ENCODE peak calls at places on chromosomes 2 and 18, in nine cellular contexts. K is CD8-positive, alpha-beta T cell; T is pancreas; M is endothelial cell of umbilical vein; G is kidney; W is coronary artery; I is astrocyte; N is upper lobe of right lung; Z is dorsolateral prefrontal cortex. U is an unnamed sample.

GRCh38 chr2:161745866-161746614 is 121.8 kb downstream of the SLC4A10 start:
- DNase-seq in W (no peak), Z (no peak), T (no peak), N (no peak), K (no peak), I (no peak), G (no peak), M (no peak), U (no peak)

GRCh38 chr18:32372381-32373061 is 98.2 kb downstream of the GAREM1 start:
- DNase-seq in T (peak; percentile 65), N (no peak), M (no peak), I (no peak), W (no peak), G (no peak), K (no peak), Z (no peak), U (no peak)

GRCh38 chr18:9109523-9109922 is 7.0 kb downstream of the NDUFV2 start:
- DNase-seq in T (no peak), M (no peak), N (no peak), W (no peak), I (peak; percentile 63), G (no peak), Z (no peak), K (no peak), U (no peak)

GRCh38 chr2:85672486-85672885 is 4.5 kb upstream of the SFTPB start:
- DNase-seq in W (no peak), K (no peak), M (no peak), T (no peak), Z (no peak), N (peak; percentile 42), G (no peak), I (no peak), U (no peak)

GRCh38 chr18:32956591-32957310 is 183.9 kb upstream of the KLHL14 start:
- DNase-seq in Z (no peak), M (peak; percentile 61), G (no peak), T (no peak), N (no peak), K (no peak), I (peak; percentile 71), W (no peak), U (peak; percentile 83)

GRCh38 chr18:45282101-45282812 is 333.0 kb upstream of the SLC14A2 start:
- DNase-seq in Z (no peak), G (no peak), T (no peak), N (no peak), M (no peak), I (peak; percentile 11), K (no peak), W (no peak), U (no peak)

GRCh38 chr2:105873721-105874120 is 129.0 kb downstream of the NCK2 start:
- DNase-seq in Z (no peak), W (peak; percentile 58), K (peak; percentile 54), T (no peak), I (peak; percentile 84), M (peak; percentile 10), N (no peak), G (no peak), U (peak; percentile 35)

GRCh38 chr18:30971338-30971956 is 71.1 kb downstream of the DSC3 start:
- DNase-seq in G (no peak), K (no peak), N (no peak), T (no peak), I (no peak), M (peak; percentile 37), W (no peak), Z (no peak), U (no peak)

GRCh38 chr18:2846241-2846637 is 567 bp upstream of the EMILIN2 start:
- DNase-seq in G (no peak), M (peak; percentile 16), K (no peak), Z (no peak), I (no peak), N (no peak), T (no peak), W (no peak), U (no peak)

GRCh38 chr18:34795070-34795740 is 85.1 kb downstream of the DTNA start:
- DNase-seq in I (no peak), M (no peak), Z (no peak), W (no peak), N (no peak), G (no peak), T (no peak), K (no peak), U (no peak)

GRCh38 chr2:120720176-120720575 is 15.5 kb upstream of the GLI2 start:
- DNase-seq in G (no peak), Z (no peak), M (no peak), N (peak; percentile 55), T (no peak), W (no peak), I (no peak), K (no peak), U (no peak)

GRCh38 chr2:201788371-201788770 is 7.6 kb upstream of the ALS2 start:
- DNase-seq in I (no peak), W (no peak), G (no peak), M (no peak), T (no peak), K (no peak), N (no peak), Z (no peak), U (no peak)

GRCh38 chr2:96754317-96754716 is 6.4 kb upstream of the CNNM4 start:
- DNase-seq in K (no peak), M (no peak), I (no peak), G (no peak), N (no peak), T (no peak), Z (no peak), W (no peak), U (no peak)

GRCh38 chr2:108220942-108221541 is 18.7 kb upstream of the SULT1C3 start:
- DNase-seq in M (no peak), I (no peak), G (peak; percentile 80), W (peak; percentile 75), N (peak; percentile 39), K (no peak), Z (peak; percentile 59), T (peak; percentile 19), U (no peak)

DNA sequence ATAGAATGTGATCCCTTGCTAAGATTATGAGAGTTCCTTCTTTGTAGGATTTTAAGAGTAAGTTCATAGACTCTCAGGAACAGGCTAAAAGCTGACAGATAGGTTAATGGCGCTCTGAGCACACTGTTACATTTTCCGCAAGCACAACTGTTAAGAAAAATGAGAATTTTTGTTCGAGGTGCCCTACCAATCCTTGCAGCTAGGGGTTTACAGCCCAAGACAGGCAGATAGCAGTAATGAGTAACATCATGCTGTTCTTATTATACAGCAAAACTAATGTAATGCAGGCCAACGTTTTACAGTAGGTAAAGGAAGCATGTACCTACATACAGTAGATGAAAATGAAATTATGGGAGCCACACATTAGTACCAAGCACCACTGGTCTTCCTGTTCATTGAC is 11.2 kb upstream of the BOD1L2 start:
- DNase-seq in Z (no peak), W (no peak), I (no peak), N (no peak), M (no peak), T (no peak), G (no peak), K (no peak), U (no peak)
- TF ChIP-seq CTCF in Z (no peak), W (no peak), I (no peak), N (no peak), M (no peak), T (no peak), G (no peak), K (no peak), U (peak; percentile 11)

DNA sequence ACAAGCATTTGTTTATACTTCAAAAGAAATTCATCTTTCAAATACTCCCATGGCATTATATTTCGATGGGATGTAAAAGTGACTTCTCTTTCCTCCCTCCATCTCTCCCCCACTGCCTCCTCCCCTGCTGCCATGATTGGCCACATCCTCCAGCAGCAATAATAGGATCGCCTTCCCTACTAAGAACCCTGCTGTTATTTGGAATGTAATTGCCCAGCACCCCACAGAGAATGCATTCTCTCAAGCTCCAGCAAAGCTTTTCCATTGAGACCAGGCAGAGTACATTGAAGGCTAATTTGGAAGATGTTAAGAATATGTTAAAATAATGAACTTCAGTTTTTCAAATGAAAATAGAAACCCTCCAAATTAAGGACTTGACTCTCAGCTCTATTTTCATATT is 375.4 kb upstream of the ACVR2A start:
- DNase-seq in W (no peak), G (no peak), K (no peak), N (no peak), T (no peak), M (no peak), I (no peak), Z (no peak), U (no peak)
- H3K4me3 ChIP-seq in W (no peak overlapping the region), G (no peak overlapping the region), K (no peak overlapping the region), N (no peak overlapping the region), T (no peak overlapping the region), M (no peak overlapping the region), I (no peak overlapping the region), Z (no peak overlapping the region), U (no peak overlapping the region)

DNA sequence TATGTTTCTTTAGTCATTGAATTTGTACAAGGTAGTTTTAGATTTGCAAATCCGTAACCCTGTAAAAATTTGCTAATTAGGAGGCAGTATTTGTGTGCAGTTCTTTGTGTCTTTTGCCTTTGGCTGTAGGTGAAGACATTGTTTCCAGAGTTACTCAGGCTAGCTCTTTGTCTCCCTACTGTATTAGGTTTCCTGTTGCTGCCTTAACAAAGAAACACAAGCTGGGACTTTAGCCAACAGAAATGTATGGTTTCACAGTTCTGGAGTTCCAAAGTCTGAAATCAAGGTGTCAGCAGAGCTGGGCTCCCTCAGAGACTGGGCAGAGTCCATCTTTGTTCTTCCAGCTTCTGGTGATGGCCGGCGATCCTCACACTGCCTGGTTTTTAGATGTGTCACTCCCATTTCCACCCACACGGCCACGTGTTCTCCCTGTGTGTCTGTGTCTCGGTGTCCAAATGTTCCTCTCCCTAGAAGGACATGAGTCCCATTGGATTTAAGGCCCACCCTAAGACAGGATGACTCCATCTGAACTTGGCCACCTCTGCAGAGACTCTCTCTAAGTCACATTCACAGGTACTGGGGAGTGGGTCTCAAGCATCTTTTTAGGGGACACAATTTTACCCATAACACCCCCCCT is 309.7 kb downstream of the GALR1 start:
- DNase-seq in T (no peak), I (no peak), M (no peak), G (no peak), N (no peak), W (no peak), K (no peak), Z (no peak), U (no peak)
- TF ChIP-seq CTCF in T (no peak), I (no peak), M (no peak), G (no peak), N (no peak), W (no peak), K (no peak), Z (no peak), U (no peak)

GRCh38 chr2:241908686-241909420 is 39.3 kb downstream of the RTP5 start:
- DNase-seq in W (peak; percentile 50), K (no peak), Z (peak; percentile 21), M (no peak), G (no peak), N (peak; percentile 46), T (peak; percentile 37), I (no peak), U (no peak)

GRCh38 chr2:241909769-241910168 is 40.2 kb downstream of the RTP5 start:
- DNase-seq in N (peak; percentile 38), I (no peak), T (peak; percentile 24), W (peak; percentile 9), K (no peak), G (peak; percentile 40), Z (peak; percentile 21), M (no peak), U (no peak)

GRCh38 chr2:241904791-241905710 is 35.5 kb downstream of the RTP5 start:
- DNase-seq in M (no peak), Z (no peak), W (peak; percentile 59), N (peak; percentile 42), G (no peak), K (no peak), I (no peak), T (peak; percentile 88), U (no peak)

GRCh38 chr2:241905716-241906376 is 36.3 kb downstream of the RTP5 start:
- DNase-seq in T (peak; percentile 63), K (no peak), Z (no peak), G (no peak), N (peak; percentile 52), W (peak; percentile 49), M (no peak), I (no peak), U (no peak)

GRCh38 chr2:241907171-241907570 is 37.6 kb downstream of the RTP5 start:
- DNase-seq in I (no peak), Z (no peak), W (peak; percentile 22), N (peak; percentile 20), G (no peak), K (no peak), M (no peak), T (peak; percentile 35), U (no peak)
- H3K4me3 ChIP-seq in I (no peak overlapping the region), Z (no peak overlapping the region), W (no peak overlapping the region), N (no peak overlapping the region), G (no peak overlapping the region), K (no peak overlapping the region), M (no peak overlapping the region), T (no peak overlapping the region), U (no peak overlapping the region)

U was measured in retinal pigment epithelial cell.